ENCODE peak calls at places on chromosomes 7 and 10, in nine cellular contexts. Q is A549, H is IMR-90, K is esophagus muscularis mucosa, L is ovary, S is Peyer's patch, M is tibial nerve, A is sigmoid colon, D is body of pancreas. X is an unnamed sample.

GRCh38 chr10:7312179-7312857 is 98.5 kb downstream of the SFMBT2 start:
- DNase-seq in Q (no peak), A (no peak), M (no peak), K (no peak), S (no peak), H (peak; percentile 16), L (no peak), D (no peak), X (no peak)

GRCh38 chr7:77800158-77800557 is 1.6 kb downstream of the PHTF2 start:
- DNase-seq in M (no peak), S (no peak), K (no peak), L (no peak), H (peak; percentile 57), D (no peak), A (no peak), Q (no peak), X (no peak)

GRCh38 chr10:35409094-35409582 is 72.8 kb downstream of the CCNY start:
- DNase-seq in M (no peak), S (no peak), K (no peak), A (peak; percentile 80), D (peak; percentile 78), L (no peak), H (peak; percentile 90), Q (no peak), X (no peak)

GRCh38 chr7:24500599-24501451 is 72.4 kb upstream of the PALS2 start:
- DNase-seq in M (no peak), D (no peak), K (no peak), Q (no peak), A (no peak), L (no peak), H (no peak), S (no peak), X (no peak)

GRCh38 chr10:130179640-130180039 is 43.4 kb downstream of the GLRX3 start:
- DNase-seq in Q (peak; percentile 17), S (no peak), L (no peak), M (peak; percentile 47), A (no peak), H (peak; percentile 78), D (no peak), K (no peak), X (no peak)

GRCh38 chr10:3838723-3839437 is 53.9 kb upstream of the KLF6 start:
- DNase-seq in A (no peak), S (no peak), K (no peak), L (no peak), D (no peak), Q (no peak), M (no peak), H (no peak), X (no peak)

GRCh38 chr7:84294907-84295455 is 100.4 kb upstream of the SEMA3A start:
- DNase-seq in Q (no peak), M (no peak), A (no peak), S (no peak), H (no peak), K (no peak), L (no peak), D (no peak), X (no peak)

GRCh38 chr7:118080947-118081346 is 103.0 kb upstream of the LSM8 start:
- DNase-seq in Q (peak; percentile 39), H (peak; percentile 81), L (no peak), A (no peak), D (no peak), S (no peak), M (no peak), K (no peak), X (no peak)

GRCh38 chr7:93957767-93958166 is 36.2 kb downstream of the GNG11 start:
- DNase-seq in L (no peak), M (no peak), D (no peak), Q (no peak), S (no peak), A (no peak), H (no peak), K (no peak), X (no peak)

GRCh38 chr7:55250313-55250712 is 114.8 kb upstream of the LANCL2 start:
- DNase-seq in A (no peak), Q (peak; percentile 65), D (peak; percentile 72), S (peak; percentile 67), L (no peak), M (no peak), H (no peak), K (peak; percentile 80), X (no peak)

GRCh38 chr10:130713731-130714130 is 577.5 kb downstream of the GLRX3 start:
- DNase-seq in A (no peak), S (no peak), D (no peak), M (no peak), Q (no peak), H (no peak), L (no peak), K (no peak), X (no peak)

GRCh38 chr7:74365320-74366022 is 76.3 kb downstream of the CLIP2 start:
- DNase-seq in H (peak; percentile 43), M (peak; percentile 42), Q (peak; percentile 95), S (peak; percentile 83), L (peak; percentile 39), D (peak; percentile 31), K (no peak), A (peak; percentile 77), X (no peak)

GRCh38 chr7:102837802-102838201 is 75.0 kb upstream of the LRRC17 start:
- DNase-seq in H (no peak), M (no peak), A (no peak), K (no peak), L (no peak), S (no peak), D (no peak), Q (no peak), X (no peak)

DNA sequence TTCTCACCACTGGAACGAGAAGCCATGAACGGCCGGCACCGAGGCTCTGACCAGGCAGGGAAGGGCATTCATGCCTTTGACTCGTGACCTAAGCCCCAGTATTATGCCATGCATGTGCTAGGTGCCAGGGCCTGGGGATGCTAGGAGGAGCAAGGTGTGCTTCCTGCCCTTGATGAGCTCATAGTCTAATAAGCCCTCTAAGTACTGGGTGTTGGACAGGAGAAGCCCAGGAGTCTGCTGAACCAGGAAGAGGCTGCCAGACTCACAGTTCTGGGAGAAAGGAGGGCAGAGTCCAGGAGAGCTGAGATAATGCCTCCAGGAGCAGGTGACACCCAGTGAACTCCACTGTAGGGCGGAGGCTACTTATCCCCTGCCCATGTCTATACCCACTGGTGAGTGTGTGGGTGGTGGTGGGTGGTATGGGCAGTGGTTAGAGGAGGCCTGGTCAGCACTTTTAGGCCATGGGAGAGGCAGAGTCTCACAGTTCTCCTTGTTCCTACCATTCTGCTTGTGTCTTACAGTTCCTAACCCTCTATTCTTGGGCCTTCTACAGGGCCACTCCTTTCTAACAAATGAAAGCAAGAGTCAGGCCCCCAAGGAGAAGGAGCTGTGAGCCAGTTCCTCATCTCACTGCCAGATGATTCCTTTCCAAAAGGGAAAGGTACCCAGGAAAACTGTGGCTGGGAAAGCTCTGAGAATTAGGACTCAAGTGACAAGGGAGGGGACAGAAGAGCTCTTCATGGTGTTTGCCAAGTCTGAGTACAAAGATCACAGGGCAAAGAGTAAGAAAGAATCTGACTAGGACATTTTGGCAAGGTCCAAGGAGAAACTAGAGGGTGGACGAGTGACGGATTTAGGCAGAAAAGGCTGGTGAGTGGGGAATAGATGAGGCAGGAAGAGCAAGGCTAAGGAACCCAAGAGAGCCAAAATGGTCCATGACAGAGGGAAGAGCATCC is 3.6 kb upstream of the MXI1 start:
- DNase-seq in M (no peak), H (no peak), D (peak; percentile 64), A (no peak), Q (no peak), L (no peak), S (peak; percentile 88), K (peak; percentile 57), X (no peak)
- TF ChIP-seq POLR2A in M (no peak), H (no peak), D (no peak), A (no peak), Q (no peak), L (no peak), S (peak; percentile 59), K (no peak), X (no peak)

GRCh38 chr7:115099906-115100305 is 178.0 kb downstream of the MDFIC start:
- DNase-seq in H (peak; percentile 85), A (no peak), S (no peak), D (peak; percentile 9), L (no peak), K (no peak), M (no peak), Q (peak; percentile 23), X (no peak)
- TF ChIP-seq CTCF in H (peak; percentile 5), A (no peak), S (no peak), D (no peak), L (no peak), K (no peak), M (no peak), Q (no peak), X (no peak)

GRCh38 chr10:87625658-87626057 is 34.0 kb upstream of the PAPSS2 start:
- DNase-seq in D (no peak), H (no peak), S (no peak), K (no peak), Q (no peak), A (no peak), L (no peak), M (no peak), X (no peak)
- TF ChIP-seq POLR2A in D (no peak), H (no peak), S (no peak), K (no peak), Q (no peak), A (no peak), L (no peak), M (no peak), X (no peak)

GRCh38 chr7:70504254-70504653 is 627.7 kb upstream of the GALNT17 start:
- DNase-seq in A (no peak), H (no peak), M (no peak), K (no peak), L (no peak), Q (no peak), D (no peak), S (no peak), X (no peak)

GRCh38 chr7:70505468-70505867 is 626.5 kb upstream of the GALNT17 start:
- DNase-seq in Q (no peak), D (no peak), S (no peak), K (no peak), H (no peak), A (no peak), M (no peak), L (no peak), X (no peak)

GRCh38 chr7:70505886-70506285 is 626.1 kb upstream of the GALNT17 start:
- DNase-seq in Q (no peak), H (no peak), D (no peak), M (no peak), K (no peak), A (no peak), L (no peak), S (no peak), X (no peak)

GRCh38 chr7:70502117-70502516 is 629.8 kb upstream of the GALNT17 start:
- DNase-seq in L (no peak), M (no peak), Q (no peak), H (no peak), K (no peak), S (no peak), A (no peak), D (no peak), X (no peak)

DNA sequence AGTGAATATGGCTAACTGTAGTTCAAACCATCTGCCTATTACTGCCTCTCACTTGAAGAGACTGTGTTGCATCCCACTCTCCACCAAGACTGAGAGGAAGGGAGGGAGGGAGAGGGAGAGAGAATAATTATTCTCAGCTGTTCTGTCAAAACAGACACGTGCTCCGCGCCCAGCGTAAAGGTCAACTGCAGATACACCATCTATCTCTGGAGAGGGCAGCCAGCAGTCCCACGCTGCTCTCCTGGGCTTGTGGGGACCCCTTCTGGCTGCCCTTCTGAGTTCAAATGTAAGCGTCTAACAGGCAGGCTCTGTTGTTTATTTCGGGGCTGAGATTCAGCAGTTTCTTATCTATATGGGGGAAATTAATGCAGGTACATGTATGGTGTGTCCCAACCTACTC is 625.5 kb upstream of the GALNT17 start:
- DNase-seq in H (no peak), S (peak; percentile 78), D (no peak), L (no peak), A (no peak), M (no peak), Q (no peak), K (no peak), X (no peak)
- TF ChIP-seq CTCF in H (no peak), S (no peak), D (no peak), L (no peak), A (no peak), M (no peak), Q (no peak), K (no peak), X (no peak)